ENCODE peak calls at places on chromosomes 4 and X, in ten cellular contexts. K is HEK293T, O is ELR, J is smooth muscle cell of the brain vasculature, Y is GM12865, E is D341Med, H is HFF-Myc, M is GM18507, S is AG10803, L is left cardiac atrium. G is an unnamed sample.

GRCh38 chrX:153744210-153745066 is 19.6 kb upstream of the PLXNB3 start:
- DNase-seq in S (no peak), E (no peak), J (no peak), O (peak), M (no peak), K (no peak), Y (no peak), H (no peak), L (no peak), G (no peak)

GRCh38 chr4:174461438-174462106 is 60.7 kb downstream of the HPGD start:
- DNase-seq in O (no peak), Y (no peak), H (no peak), K (no peak), L (no peak), E (no peak), J (no peak), S (no peak), M (no peak), G (no peak)

GRCh38 chr4:155033604-155034003 is 174.8 kb upstream of the NPY2R start:
- DNase-seq in S (no peak), J (no peak), H (no peak), K (no peak), O (no peak), M (no peak), L (no peak), Y (no peak), E (no peak), G (no peak)

GRCh38 chrX:104013158-104013557 is 350 bp downstream of the H2BW1 start:
- DNase-seq in K (no peak), H (no peak), S (no peak), J (no peak), M (no peak), L (no peak), Y (no peak), E (no peak), O (no peak), G (no peak)

GRCh38 chr4:76072760-76073159 is 1.7 kb upstream of the ART3 start:
- DNase-seq in S (no peak), J (no peak), E (no peak), K (no peak), M (no peak), Y (no peak), O (no peak), H (no peak), L (no peak), G (no peak)

GRCh38 chrX:53088136-53088974 is 5.6 kb upstream of the KANTR start:
- DNase-seq in O (peak), Y (no peak), S (peak), H (no peak), E (peak), L (peak), J (no peak), K (no peak), M (no peak), G (no peak)

GRCh38 chr4:56683455-56683854 is 2.4 kb upstream of the HOPX start:
- DNase-seq in Y (no peak), S (no peak), K (no peak), M (no peak), J (no peak), O (no peak), L (no peak), E (no peak), H (no peak), G (no peak)

GRCh38 chrX:140701480-140701879 is 8.1 kb upstream of the LINC00632 start:
- DNase-seq in M (no peak), O (peak), K (peak), L (no peak), S (peak), E (no peak), Y (peak), H (no peak), J (no peak), G (peak)

GRCh38 chr4:44914223-44914622 is 187.9 kb upstream of the GNPDA2 start:
- DNase-seq in M (no peak), O (no peak), L (no peak), H (no peak), J (no peak), E (no peak), Y (no peak), K (no peak), S (no peak), G (no peak)

GRCh38 chr4:44629280-44629866 is 22.1 kb downstream of the YIPF7 start:
- DNase-seq in Y (peak), H (peak), L (no peak), J (no peak), E (peak), K (peak), O (peak), S (peak), M (peak), G (peak)

GRCh38 chrX:34879361-34879760 is 63.2 kb upstream of the FAM47B start:
- DNase-seq in S (peak), L (no peak), K (no peak), M (no peak), Y (no peak), E (no peak), H (no peak), O (no peak), J (no peak), G (no peak)

GRCh38 chr4:77100234-77100633 is 24.4 kb upstream of the CCNI start:
- DNase-seq in H (no peak), Y (no peak), S (no peak), O (no peak), E (no peak), K (no peak), J (no peak), M (no peak), L (no peak), G (peak)

GRCh38 chr4:185580699-185581098 is 45.4 kb upstream of the PDLIM3 start:
- DNase-seq in M (no peak), L (no peak), K (no peak), H (no peak), J (no peak), O (no peak), Y (no peak), E (no peak), S (no peak), G (no peak)

GRCh38 chr4:5378002-5378401 is 326.7 kb downstream of the STK32B start:
- DNase-seq in K (peak), Y (peak), E (no peak), L (no peak), M (no peak), H (no peak), S (peak), J (no peak), O (peak), G (peak)

GRCh38 chrX:104108955-104109354 is 3.4 kb upstream of the ZCCHC18 start:
- DNase-seq in M (no peak), J (no peak), O (no peak), K (no peak), Y (no peak), E (no peak), L (no peak), H (no peak), S (no peak), G (no peak)

GRCh38 chr4:73740353-73740778 is at the start of gene CXCL8:
- DNase-seq in S (peak), Y (no peak), L (peak), M (no peak), K (no peak), J (peak), E (no peak), H (peak), O (peak), G (peak)

GRCh38 chrX:119062750-119063374 is 9.9 kb upstream of the CT47C1 start:
- DNase-seq in H (no peak), Y (no peak), L (no peak), J (no peak), S (no peak), K (peak), E (no peak), O (no peak), M (no peak), G (no peak)

G was measured in NB4.